ENCODE peak calls at places on chromosomes 16 and 17, in four cellular contexts. X, J, Z and W are unnamed samples. For H3K9me1, the result is how much of the 10 kb centered on the place peaks cover.

GRCh38 chr17:3835410-3836229 is 10.4 kb downstream of the NCBP3 start:
- DNase-seq in X (no peak), J (no peak), Z (no peak), W (no peak)

GRCh38 chr17:30274887-30275286 is 16.9 kb downstream of the BLMH start:
- DNase-seq in X (no peak), J (no peak), Z (no peak), W (no peak)

GRCh38 chr16:1093284-1094123 is 2.5 kb downstream of the C1QTNF8 start:
- DNase-seq in X (peak), J (no peak), Z (no peak), W (no peak)

GRCh38 chr16:80570106-80570478 is 29.3 kb downstream of the DYNLRB2 start:
- DNase-seq in X (no peak), J (peak), Z (peak), W (no peak)

GRCh38 chr16:84082835-84083569 is 33.7 kb downstream of the MBTPS1 start:
- DNase-seq in X (no peak), J (no peak), Z (no peak), W (no peak)

GRCh38 chr16:31130899-31131298 is 4.6 kb downstream of the PRSS8 start:
- DNase-seq in X (no peak), J (no peak), Z (no peak), W (no peak)

GRCh38 chr16:79850348-79850747 is 249.8 kb upstream of the MAF start:
- DNase-seq in X (no peak), J (no peak), Z (no peak), W (no peak)

GRCh38 chr16:88686439-88687253 is at the start of gene SNAI3:
- DNase-seq in X (peak), J (peak), Z (peak), W (no peak)

GRCh38 chr16:84943620-84944019 is 67.7 kb downstream of the ZDHHC7 start:
- DNase-seq in X (no peak), J (no peak), Z (no peak), W (no peak)

GRCh38 chr17:66837883-66838665 is 3.2 kb downstream of the CACNG5 start:
- DNase-seq in X (no peak), J (no peak), Z (no peak), W (no peak)

GRCh38 chr16:1290860-1291575 is 18.4 kb upstream of the UBE2I start:
- DNase-seq in X (no peak), J (peak), Z (no peak), W (no peak)

GRCh38 chr17:39553326-39553945 is 54.3 kb downstream of the NEUROD2 start:
- DNase-seq in X (no peak), J (peak), Z (peak), W (no peak)

GRCh38 chr16:5551909-5552308 is 454.3 kb upstream of the EEF2KMT start:
- DNase-seq in X (no peak), J (no peak), Z (no peak), W (no peak)

GRCh38 chr16:22946433-22946832 is 132.5 kb downstream of the HS3ST2 start:
- DNase-seq in X (no peak), J (no peak), Z (no peak), W (no peak)

GRCh38 chr17:11779906-11780305 is 181.6 kb downstream of the DNAH9 start:
- DNase-seq in X (no peak), J (no peak), Z (no peak), W (no peak)

GRCh38 chr17:50534222-50534978 is 1.9 kb downstream of the EPN3 start:
- DNase-seq in X (peak), J (no peak), Z (no peak), W (no peak)

GRCh38 chr17:65797809-65798208 is 236.4 kb upstream of the AXIN2 start:
- DNase-seq in X (peak), J (peak), Z (no peak), W (no peak)

GRCh38 chr17:17849147-17849820 is 12.5 kb upstream of the SREBF1 start:
- DNase-seq in X (peak), J (no peak), Z (no peak), W (no peak)

GRCh38 chr17:75433223-75433622 is 23.2 kb upstream of the TMEM94 start:
- DNase-seq in X (peak), J (no peak), Z (no peak), W (no peak)

GRCh38 chr17:78019367-78019975 is 61.0 kb downstream of the TNRC6C start:
- DNase-seq in X (no peak), J (peak), Z (peak), W (no peak)

GRCh38 chr16:30570621-30571443 is 682 bp downstream of the ZNF688 start:
- DNase-seq in X (peak), J (peak), Z (peak), W (no peak)

GRCh38 chr16:14529010-14529669 is 100.9 kb downstream of the PARN start:
- DNase-seq in X (peak), J (peak), Z (peak), W (peak)

GRCh38 chr16:13909872-13910303 is 10.1 kb upstream of the ERCC4 start:
- DNase-seq in X (no peak), J (peak), Z (peak), W (no peak)

GRCh38 chr16:57817680-57818079 is 15.4 kb upstream of the KIFC3 start:
- DNase-seq in X (no peak), J (no peak), Z (no peak), W (no peak)

GRCh38 chr17:60106377-60107059 is 27.8 kb upstream of the HEATR6 start:
- DNase-seq in X (peak), J (no peak), Z (peak), W (no peak)

GRCh38 chr17:78929908-78930775 is 5.0 kb upstream of the TIMP2 start:
- DNase-seq in X (no peak), J (no peak), Z (no peak), W (no peak)

GRCh38 chr17:59378621-59379194 is 47.3 kb downstream of the YPEL2 start:
- DNase-seq in X (no peak), J (peak), Z (peak), W (no peak)

GRCh38 chr17:78421084-78421533 is 42.7 kb downstream of the PGS1 start:
- DNase-seq in X (no peak), J (no peak), Z (no peak), W (no peak)

GRCh38 chr16:2210009-2210332 is 692 bp downstream of the BRICD5 start:
- DNase-seq in X (no peak), J (no peak), Z (no peak), W (no peak)

GRCh38 chr17:29140051-29140582 is 40.1 kb downstream of the MYO18A start:
- DNase-seq in X (peak), J (peak), Z (peak), W (no peak)

GRCh38 chr16:30923554-30924085 is at the start of gene FBXL19:
- DNase-seq in X (no peak), J (no peak), Z (no peak), W (no peak)

GRCh38 chr17:8119575-8120519 is 1.5 kb upstream of the ALOXE3 start:
- DNase-seq in X (peak), J (peak), Z (peak), W (peak)

GRCh38 chr17:8019665-8020064 is 17.2 kb downstream of the GUCY2D start:
- DNase-seq in X (no peak), J (no peak), Z (peak), W (no peak)

GRCh38 chr17:44636562-44636961 is 19.7 kb upstream of the MEIOC start:
- DNase-seq in X (no peak), J (peak), Z (peak), W (no peak)

GRCh38 chr16:3490911-3491629 is 4.2 kb downstream of the C16orf90 start:
- DNase-seq in X (peak), J (peak), Z (no peak), W (no peak)

GRCh38 chr16:79856581-79856980 is 256.0 kb upstream of the MAF start:
- DNase-seq in X (no peak), J (no peak), Z (no peak), W (no peak)

GRCh38 chr16:81889896-81890634 is 111.0 kb downstream of the PLCG2 start:
- DNase-seq in X (peak), J (peak), Z (peak), W (peak)

GRCh38 chr17:79862771-79863440 is 23.7 kb upstream of the CBX4 start:
- DNase-seq in X (no peak), J (no peak), Z (no peak), W (no peak)

GRCh38 chr17:82929676-82930042 is 89.8 kb upstream of the ZNF750 start:
- DNase-seq in X (no peak), J (no peak), Z (no peak), W (no peak)

GRCh38 chr17:82931696-82932060 is 91.9 kb upstream of the ZNF750 start:
- DNase-seq in X (no peak), J (no peak), Z (peak), W (no peak)

GRCh38 chr17:82929011-82929622 is 89.3 kb upstream of the ZNF750 start:
- DNase-seq in X (no peak), J (no peak), Z (no peak), W (no peak)

GRCh38 chr17:82930924-82931695 is 91.3 kb upstream of the ZNF750 start:
- DNase-seq in X (no peak), J (no peak), Z (no peak), W (no peak)

GRCh38 chr17:82930043-82930923 is 90.5 kb upstream of the ZNF750 start:
- DNase-seq in X (no peak), J (no peak), Z (no peak), W (no peak)
- H3K9me1 ChIP-seq in X (under half), J (under half), Z (under half), W (under half)

GRCh38 chr17:47315451-47316266 is 8.1 kb upstream of the EFCAB13 start:
- DNase-seq in X (peak), J (peak), Z (peak), W (peak)
- H3K4me3 ChIP-seq in X (no peak), J (no peak), Z (no peak), W (no peak)

DNA sequence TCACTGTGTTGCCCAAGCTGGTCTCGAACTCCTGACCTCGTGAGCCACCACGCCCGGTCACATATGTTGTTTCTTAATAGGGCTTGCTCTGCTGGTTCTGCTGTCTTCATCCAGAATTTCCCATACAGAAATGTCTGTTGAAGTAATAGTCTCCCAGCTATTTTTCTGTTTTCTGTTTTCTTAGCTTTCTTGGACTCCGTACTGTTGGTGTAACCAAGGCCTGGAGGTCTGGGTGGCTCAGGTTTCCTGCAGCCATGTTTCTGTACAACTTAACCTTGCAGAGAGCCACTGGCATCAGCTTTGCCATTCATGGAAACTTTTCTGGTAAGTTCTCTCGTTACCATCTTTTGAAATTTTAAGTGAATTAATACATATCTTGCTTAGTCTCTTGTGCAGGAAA is 2.8 kb downstream of the SF3B3 start:
- DNase-seq in X (no peak), J (no peak), Z (no peak), W (no peak)
- H3K9me1 ChIP-seq in X (under half), J (under half), Z (under half), W (under half)

DNA sequence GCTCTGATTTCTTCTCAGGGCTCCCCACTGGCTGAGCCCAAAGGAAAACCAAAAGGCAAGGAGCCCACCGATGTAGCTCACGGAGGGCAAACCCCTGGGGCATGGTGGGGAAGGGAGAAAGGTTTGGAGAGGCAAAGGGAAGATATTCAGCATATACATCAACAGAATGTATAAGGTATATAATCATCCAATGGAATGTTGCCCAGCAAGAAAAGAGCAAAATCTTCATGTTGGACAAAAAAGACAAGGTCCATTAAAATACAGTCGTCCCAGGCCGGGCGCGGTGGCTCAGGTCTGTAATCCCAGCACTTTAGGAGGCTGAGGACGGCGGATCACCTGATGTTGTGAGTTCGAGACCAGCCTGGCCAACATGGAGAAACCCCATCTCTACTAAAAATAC is 1.6 kb downstream of the CPPED1 start:
- DNase-seq in X (no peak), J (no peak), Z (no peak), W (no peak)
- H3K4me3 ChIP-seq in X (peak), J (peak), Z (no peak), W (no peak)

GRCh38 chr16:17432902-17433576 is 37.7 kb downstream of the XYLT1 start:
- DNase-seq in X (no peak), J (no peak), Z (peak), W (no peak)

GRCh38 chr16:17435324-17435723 is 35.4 kb downstream of the XYLT1 start:
- DNase-seq in X (no peak), J (no peak), Z (no peak), W (no peak)

GRCh38 chr16:17431904-17432625 is 38.7 kb downstream of the XYLT1 start:
- DNase-seq in X (no peak), J (no peak), Z (no peak), W (no peak)

GRCh38 chr16:17433577-17433960 is 37.2 kb downstream of the XYLT1 start:
- DNase-seq in X (no peak), J (no peak), Z (no peak), W (no peak)

GRCh38 chr16:17434006-17434405 is 36.8 kb downstream of the XYLT1 start:
- DNase-seq in X (no peak), J (no peak), Z (no peak), W (no peak)
- H3K9me1 ChIP-seq in X (under half), J (under half), Z (under half), W (under half)

GRCh38 chr16:16107839-16108238 is 115.5 kb downstream of the ABCC6 start:
- DNase-seq in X (no peak), J (no peak), Z (no peak), W (no peak)
- H3K4me3 ChIP-seq in X (no peak), J (no peak), Z (no peak), W (no peak)